ENCODE peak calls at places on chromosomes 16 and 17, in nine cellular contexts. One of them, this sample, is unnamed.

GRCh38 chr17:21036361-21036881 is 6.4 kb downstream of the USP22 start:
- DNase-seq in neural crest cell: no peak
- DNase-seq in cardiac muscle cell: peak
- DNase-seq in HFFc6: no peak
- DNase-seq in foreskin fibroblast: no peak
- DNase-seq in tibial nerve: no peak
- DNase-seq in dorsolateral prefrontal cortex: no peak
- DNase-seq in fibroblast of the aortic adventitia: no peak
- DNase-seq in A549: no peak
- DNase-seq in this sample: no peak

GRCh38 chr16:22296225-22297113 is 740 bp upstream of the POLR3E start:
- DNase-seq in neural crest cell: no peak
- DNase-seq in cardiac muscle cell: no peak
- DNase-seq in HFFc6: no peak
- DNase-seq in foreskin fibroblast: no peak
- DNase-seq in tibial nerve: no peak
- DNase-seq in dorsolateral prefrontal cortex: no peak
- DNase-seq in fibroblast of the aortic adventitia: peak
- DNase-seq in A549: no peak
- DNase-seq in this sample: no peak

GRCh38 chr16:56311208-56312027 is 113.9 kb downstream of the AMFR start:
- DNase-seq in neural crest cell: no peak
- DNase-seq in cardiac muscle cell: no peak
- DNase-seq in HFFc6: no peak
- DNase-seq in foreskin fibroblast: no peak
- DNase-seq in tibial nerve: no peak
- DNase-seq in dorsolateral prefrontal cortex: no peak
- DNase-seq in fibroblast of the aortic adventitia: no peak
- DNase-seq in A549: no peak
- DNase-seq in this sample: no peak

GRCh38 chr17:41308918-41309359 is at the start of gene KRTAP16-1:
- DNase-seq in neural crest cell: no peak
- DNase-seq in cardiac muscle cell: no peak
- DNase-seq in HFFc6: no peak
- DNase-seq in foreskin fibroblast: no peak
- DNase-seq in tibial nerve: no peak
- DNase-seq in dorsolateral prefrontal cortex: no peak
- DNase-seq in fibroblast of the aortic adventitia: no peak
- DNase-seq in A549: no peak
- DNase-seq in this sample: no peak

GRCh38 chr17:7992924-7993323 is 9.5 kb upstream of the GUCY2D start:
- DNase-seq in neural crest cell: no peak
- DNase-seq in cardiac muscle cell: no peak
- DNase-seq in HFFc6: peak
- DNase-seq in foreskin fibroblast: no peak
- DNase-seq in tibial nerve: no peak
- DNase-seq in dorsolateral prefrontal cortex: no peak
- DNase-seq in fibroblast of the aortic adventitia: no peak
- DNase-seq in A549: no peak
- DNase-seq in this sample: no peak

GRCh38 chr17:28404007-28404406 is 2.0 kb downstream of the SLC46A1 start:
- DNase-seq in neural crest cell: no peak
- DNase-seq in cardiac muscle cell: no peak
- DNase-seq in HFFc6: no peak
- DNase-seq in foreskin fibroblast: no peak
- DNase-seq in tibial nerve: no peak
- DNase-seq in dorsolateral prefrontal cortex: no peak
- DNase-seq in fibroblast of the aortic adventitia: no peak
- DNase-seq in A549: no peak
- DNase-seq in this sample: no peak

GRCh38 chr17:13426991-13427390 is 174.7 kb downstream of the HS3ST3A1 start:
- DNase-seq in neural crest cell: no peak
- DNase-seq in cardiac muscle cell: no peak
- DNase-seq in HFFc6: no peak
- DNase-seq in foreskin fibroblast: no peak
- DNase-seq in tibial nerve: no peak
- DNase-seq in dorsolateral prefrontal cortex: no peak
- DNase-seq in fibroblast of the aortic adventitia: no peak
- DNase-seq in A549: no peak
- DNase-seq in this sample: no peak

GRCh38 chr16:19885456-19886060 is 910 bp upstream of the GPRC5B start:
- DNase-seq in neural crest cell: no peak
- DNase-seq in cardiac muscle cell: peak
- DNase-seq in HFFc6: no peak
- DNase-seq in foreskin fibroblast: no peak
- DNase-seq in tibial nerve: no peak
- DNase-seq in dorsolateral prefrontal cortex: no peak
- DNase-seq in fibroblast of the aortic adventitia: no peak
- DNase-seq in A549: no peak
- DNase-seq in this sample: no peak

GRCh38 chr17:7755095-7755890 is 37.7 kb downstream of the DNAH2 start:
- DNase-seq in neural crest cell: no peak
- DNase-seq in cardiac muscle cell: no peak
- DNase-seq in HFFc6: no peak
- DNase-seq in foreskin fibroblast: no peak
- DNase-seq in tibial nerve: no peak
- DNase-seq in dorsolateral prefrontal cortex: no peak
- DNase-seq in fibroblast of the aortic adventitia: no peak
- DNase-seq in A549: no peak
- DNase-seq in this sample: no peak

GRCh38 chr16:88508868-88509748 is 56.0 kb downstream of the ZFPM1 start:
- DNase-seq in neural crest cell: no peak
- DNase-seq in cardiac muscle cell: no peak
- DNase-seq in HFFc6: no peak
- DNase-seq in foreskin fibroblast: no peak
- DNase-seq in tibial nerve: no peak
- DNase-seq in dorsolateral prefrontal cortex: no peak
- DNase-seq in fibroblast of the aortic adventitia: no peak
- DNase-seq in A549: no peak
- DNase-seq in this sample: no peak
- TF ChIP-seq CTCF in neural crest cell: no peak
- TF ChIP-seq CTCF in cardiac muscle cell: no peak
- TF ChIP-seq CTCF in HFFc6: no peak
- TF ChIP-seq CTCF in foreskin fibroblast: no peak
- TF ChIP-seq CTCF in tibial nerve: no peak
- TF ChIP-seq CTCF in dorsolateral prefrontal cortex: no peak
- TF ChIP-seq CTCF in fibroblast of the aortic adventitia: no peak
- TF ChIP-seq CTCF in A549: no peak
- TF ChIP-seq CTCF in this sample: no peak

GRCh38 chr17:38561416-38562214 is 44.1 kb downstream of the SRCIN1 start:
- DNase-seq in neural crest cell: peak
- DNase-seq in cardiac muscle cell: no peak
- DNase-seq in HFFc6: no peak
- DNase-seq in foreskin fibroblast: no peak
- DNase-seq in tibial nerve: no peak
- DNase-seq in dorsolateral prefrontal cortex: no peak
- DNase-seq in fibroblast of the aortic adventitia: no peak
- DNase-seq in A549: no peak
- DNase-seq in this sample: no peak
- TF ChIP-seq CTCF in neural crest cell: peak
- TF ChIP-seq CTCF in cardiac muscle cell: no peak
- TF ChIP-seq CTCF in HFFc6: no peak
- TF ChIP-seq CTCF in foreskin fibroblast: no peak
- TF ChIP-seq CTCF in tibial nerve: no peak
- TF ChIP-seq CTCF in dorsolateral prefrontal cortex: no peak
- TF ChIP-seq CTCF in fibroblast of the aortic adventitia: no peak
- TF ChIP-seq CTCF in A549: no peak
- TF ChIP-seq CTCF in this sample: no peak

GRCh38 chr17:65586899-65587298 is 25.5 kb upstream of the AXIN2 start:
- DNase-seq in neural crest cell: no peak
- DNase-seq in cardiac muscle cell: no peak
- DNase-seq in HFFc6: no peak
- DNase-seq in foreskin fibroblast: no peak
- DNase-seq in tibial nerve: no peak
- DNase-seq in dorsolateral prefrontal cortex: no peak
- DNase-seq in fibroblast of the aortic adventitia: no peak
- DNase-seq in A549: no peak
- DNase-seq in this sample: no peak

GRCh38 chr17:65589321-65589720 is 27.9 kb upstream of the AXIN2 start:
- DNase-seq in neural crest cell: no peak
- DNase-seq in cardiac muscle cell: peak
- DNase-seq in HFFc6: no peak
- DNase-seq in foreskin fibroblast: peak
- DNase-seq in tibial nerve: no peak
- DNase-seq in dorsolateral prefrontal cortex: no peak
- DNase-seq in fibroblast of the aortic adventitia: peak
- DNase-seq in A549: no peak
- DNase-seq in this sample: no peak

GRCh38 chr17:65584604-65585521 is 23.4 kb upstream of the AXIN2 start:
- DNase-seq in neural crest cell: no peak
- DNase-seq in cardiac muscle cell: no peak
- DNase-seq in HFFc6: no peak
- DNase-seq in foreskin fibroblast: no peak
- DNase-seq in tibial nerve: no peak
- DNase-seq in dorsolateral prefrontal cortex: peak
- DNase-seq in fibroblast of the aortic adventitia: peak
- DNase-seq in A549: no peak
- DNase-seq in this sample: no peak

GRCh38 chr17:65587602-65588193 is 26.2 kb upstream of the AXIN2 start:
- DNase-seq in neural crest cell: no peak
- DNase-seq in cardiac muscle cell: peak
- DNase-seq in HFFc6: no peak
- DNase-seq in foreskin fibroblast: peak
- DNase-seq in tibial nerve: no peak
- DNase-seq in dorsolateral prefrontal cortex: no peak
- DNase-seq in fibroblast of the aortic adventitia: peak
- DNase-seq in A549: no peak
- DNase-seq in this sample: no peak

DNA sequence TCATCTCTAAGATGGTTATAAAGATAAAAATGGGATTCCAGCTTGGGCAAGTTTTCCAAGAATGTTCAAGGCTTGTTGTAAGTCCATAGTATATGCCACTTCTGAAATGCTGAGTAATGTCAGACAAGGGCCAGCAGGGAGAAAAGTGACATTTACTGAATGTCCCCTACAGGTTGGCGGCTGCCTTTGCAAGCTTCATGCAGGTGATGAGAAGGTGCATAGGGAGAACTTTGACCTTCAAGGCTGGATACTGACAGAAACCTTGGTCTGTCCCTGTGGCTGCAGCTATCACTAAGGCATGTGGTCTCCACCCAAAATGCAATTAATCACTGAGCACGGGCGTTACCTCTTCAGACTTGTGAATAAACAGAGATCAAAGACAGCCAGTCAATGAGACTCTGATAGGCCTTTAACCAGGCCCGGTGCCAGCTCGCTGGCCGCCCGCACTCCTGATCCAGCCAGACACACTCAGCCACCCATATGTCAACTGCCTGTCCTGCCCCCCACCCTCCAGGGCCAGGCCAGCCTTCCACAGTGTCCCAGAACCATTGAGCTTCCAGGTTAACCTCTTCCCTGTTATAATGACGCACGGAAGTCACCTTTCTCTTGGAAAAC is 26.9 kb upstream of the AXIN2 start:
- DNase-seq in neural crest cell: no peak
- DNase-seq in cardiac muscle cell: no peak
- DNase-seq in HFFc6: no peak
- DNase-seq in foreskin fibroblast: no peak
- DNase-seq in tibial nerve: no peak
- DNase-seq in dorsolateral prefrontal cortex: no peak
- DNase-seq in fibroblast of the aortic adventitia: peak
- DNase-seq in A549: peak
- DNase-seq in this sample: no peak
- TF ChIP-seq CTCF in neural crest cell: peak
- TF ChIP-seq CTCF in cardiac muscle cell: no peak
- TF ChIP-seq CTCF in HFFc6: no peak
- TF ChIP-seq CTCF in foreskin fibroblast: no peak
- TF ChIP-seq CTCF in tibial nerve: no peak
- TF ChIP-seq CTCF in dorsolateral prefrontal cortex: no peak
- TF ChIP-seq CTCF in fibroblast of the aortic adventitia: peak
- TF ChIP-seq CTCF in A549: no peak
- TF ChIP-seq CTCF in this sample: no peak

DNA sequence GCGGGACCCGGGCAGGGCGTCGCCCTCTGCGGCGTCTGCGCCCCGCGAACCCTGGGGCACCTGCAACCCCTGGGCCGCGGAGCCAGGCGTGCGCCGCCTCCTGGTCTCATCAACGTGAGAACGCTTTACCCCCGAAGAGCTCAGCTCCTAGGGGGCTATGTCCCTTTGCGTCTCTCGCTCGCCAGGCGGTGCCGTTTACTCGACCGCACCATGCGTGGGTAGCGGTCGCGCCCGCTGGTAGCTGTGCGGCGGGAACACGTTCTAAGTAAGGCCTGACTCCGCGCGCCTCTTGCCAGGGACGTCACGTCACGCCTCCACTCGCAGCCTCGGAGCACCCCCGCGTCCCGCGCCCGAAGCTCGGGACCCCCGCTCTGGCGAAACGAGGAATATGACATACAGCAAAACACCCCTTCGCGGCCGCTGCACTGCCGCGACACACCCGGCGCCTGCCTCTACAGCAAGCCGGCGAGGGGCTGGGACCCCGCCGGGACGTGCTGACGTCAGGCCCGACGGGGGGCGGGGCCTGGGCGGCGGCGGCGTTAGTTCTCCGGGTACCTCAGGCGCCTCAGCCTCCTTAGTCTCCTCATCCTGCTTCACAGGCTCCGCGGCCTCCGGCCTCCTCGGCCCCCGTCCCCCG is at the start of gene RAB11FIP3:
- DNase-seq in neural crest cell: peak
- DNase-seq in cardiac muscle cell: peak
- DNase-seq in HFFc6: peak
- DNase-seq in foreskin fibroblast: peak
- DNase-seq in tibial nerve: peak
- DNase-seq in dorsolateral prefrontal cortex: peak
- DNase-seq in fibroblast of the aortic adventitia: peak
- DNase-seq in A549: peak
- DNase-seq in this sample: peak
- TF ChIP-seq CTCF in neural crest cell: peak
- TF ChIP-seq CTCF in cardiac muscle cell: peak
- TF ChIP-seq CTCF in HFFc6: peak
- TF ChIP-seq CTCF in foreskin fibroblast: peak
- TF ChIP-seq CTCF in tibial nerve: peak
- TF ChIP-seq CTCF in dorsolateral prefrontal cortex: peak
- TF ChIP-seq CTCF in fibroblast of the aortic adventitia: peak
- TF ChIP-seq CTCF in A549: peak
- TF ChIP-seq CTCF in this sample: peak

DNA sequence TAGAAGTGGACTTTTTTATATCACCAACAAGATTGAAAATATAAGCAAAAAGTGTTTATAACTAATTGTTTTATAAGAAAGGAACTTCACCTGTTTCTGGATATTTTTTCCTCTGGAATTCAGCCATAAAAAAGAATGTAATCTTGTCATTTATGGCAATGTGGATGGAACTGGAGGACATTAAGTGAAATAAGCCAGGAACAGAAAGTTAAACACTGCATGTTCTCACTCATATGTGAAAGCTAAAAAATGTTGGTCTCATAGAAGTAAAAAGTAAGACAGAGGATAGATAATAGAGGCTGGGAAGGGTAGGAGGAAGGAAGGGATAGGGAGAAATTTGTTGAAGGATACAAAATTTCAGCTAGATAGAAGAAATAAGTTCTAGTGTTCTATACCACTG is 67.6 kb downstream of the NFAT5 start:
- DNase-seq in neural crest cell: no peak
- DNase-seq in cardiac muscle cell: no peak
- DNase-seq in HFFc6: no peak
- DNase-seq in foreskin fibroblast: no peak
- DNase-seq in tibial nerve: no peak
- DNase-seq in dorsolateral prefrontal cortex: no peak
- DNase-seq in fibroblast of the aortic adventitia: no peak
- DNase-seq in A549: no peak
- DNase-seq in this sample: no peak
- TF ChIP-seq CTCF in neural crest cell: no peak
- TF ChIP-seq CTCF in cardiac muscle cell: no peak
- TF ChIP-seq CTCF in HFFc6: no peak
- TF ChIP-seq CTCF in foreskin fibroblast: no peak
- TF ChIP-seq CTCF in tibial nerve: no peak
- TF ChIP-seq CTCF in dorsolateral prefrontal cortex: no peak
- TF ChIP-seq CTCF in fibroblast of the aortic adventitia: no peak
- TF ChIP-seq CTCF in A549: no peak
- TF ChIP-seq CTCF in this sample: no peak